ENCODE peak calls at places on chromosome 14, in four cellular contexts. J, Q, T and U are unnamed samples.

GRCh38 chr14:95480109-95480886 is 36.2 kb downstream of the SYNE3 start:
- DNase-seq in T (peak; percentile 17), Q (peak; percentile 32), J (peak; percentile 93), U (no peak)

GRCh38 chr14:75837151-75837787 is 144.5 kb downstream of the TGFB3 start:
- DNase-seq in Q (no peak), T (peak; percentile 29), J (peak; percentile 72), U (no peak)

GRCh38 chr14:91138511-91139359 is 24.9 kb downstream of the DGLUCY start:
- DNase-seq in T (peak; percentile 20), Q (peak; percentile 50), J (peak; percentile 50), U (no peak)

GRCh38 chr14:93304771-93305170 is 28.1 kb downstream of the BTBD7 start:
- DNase-seq in T (peak; percentile 23), J (peak; percentile 37), Q (no peak), U (no peak)

GRCh38 chr14:104794099-104794498 is 1.4 kb downstream of the AKT1 start:
- DNase-seq in J (peak; percentile 66), T (peak; percentile 63), Q (peak; percentile 64), U (peak; percentile 42)

GRCh38 chr14:81157431-81157830 is 63.3 kb downstream of the GTF2A1 start:
- DNase-seq in T (peak; percentile 14), J (no peak), Q (no peak), U (no peak)

GRCh38 chr14:106044515-106044914 is 518.1 kb downstream of the TMEM121 start:
- DNase-seq in Q (no peak), T (no peak), J (no peak), U (no peak)

GRCh38 chr14:105021656-105022275 is 883 bp upstream of the CDCA4 start:
- DNase-seq in T (peak; percentile 51), J (peak; percentile 45), Q (peak; percentile 47), U (no peak)

GRCh38 chr14:93713726-93714405 is 74.4 kb downstream of the PRIMA1 start:
- DNase-seq in T (no peak), Q (no peak), J (no peak), U (no peak)

GRCh38 chr14:43896044-43896443 is 611.0 kb downstream of the FSCB start:
- DNase-seq in J (no peak), Q (no peak), T (no peak), U (no peak)

GRCh38 chr14:103527408-103528157 is 1.4 kb upstream of the TRMT61A start:
- DNase-seq in T (peak; percentile 24), Q (no peak), J (peak; percentile 82), U (no peak)

GRCh38 chr14:72111921-72112320 is 179.7 kb downstream of the RGS6 start:
- DNase-seq in T (no peak), Q (no peak), J (no peak), U (no peak)

GRCh38 chr14:75047506-75047905 is 3.8 kb downstream of the MLH3 start:
- DNase-seq in J (peak; percentile 53), Q (no peak), T (no peak), U (no peak)

GRCh38 chr14:55505846-55506245 is 65.4 kb upstream of the TBPL2 start:
- DNase-seq in J (no peak), Q (no peak), T (no peak), U (no peak)

GRCh38 chr14:24892730-24893059 is 157.3 kb downstream of the STXBP6 start:
- DNase-seq in Q (no peak), T (no peak), J (no peak), U (no peak)

GRCh38 chr14:95984206-95984605 is 55.0 kb upstream of the C14orf132 start:
- DNase-seq in Q (no peak), T (no peak), J (no peak), U (no peak)

GRCh38 chr14:55073856-55074255 is 22.4 kb downstream of the MAPK1IP1L start:
- DNase-seq in J (peak; percentile 56), T (peak; percentile 49), Q (no peak), U (peak; percentile 62)

GRCh38 chr14:74034572-74034971 is 15.4 kb downstream of the BBOF1 start:
- DNase-seq in Q (no peak), T (no peak), J (no peak), U (no peak)

GRCh38 chr14:96614528-96614927 is 112.3 kb downstream of the PAPOLA start:
- DNase-seq in J (no peak), T (no peak), Q (no peak), U (no peak)

GRCh38 chr14:88962356-88962755 is 137.9 kb downstream of the TTC8 start:
- DNase-seq in J (peak; percentile 62), T (no peak), Q (no peak), U (peak; percentile 88)

GRCh38 chr14:27686137-27686536 is 1080.5 kb upstream of the FOXG1 start:
- DNase-seq in J (no peak), Q (no peak), T (no peak), U (no peak)

GRCh38 chr14:84036863-84037262 is 1493.1 kb upstream of the FLRT2 start:
- DNase-seq in T (peak; percentile 0), J (peak; percentile 47), Q (no peak), U (no peak)

GRCh38 chr14:30906752-30907658 is 32.6 kb downstream of the COCH start:
- DNase-seq in Q (no peak), J (peak; percentile 27), T (peak; percentile 34), U (no peak)

GRCh38 chr14:92105845-92106094 is 612 bp downstream of the ATXN3 start:
- DNase-seq in Q (peak; percentile 38), T (no peak), J (no peak), U (no peak)

GRCh38 chr14:102490456-102490855 is 19.1 kb downstream of the ANKRD9 start:
- DNase-seq in T (no peak), J (no peak), Q (no peak), U (no peak)

GRCh38 chr14:35254736-35255135 is 37.4 kb upstream of the PSMA6 start:
- DNase-seq in J (no peak), Q (no peak), T (peak; percentile 11), U (no peak)

GRCh38 chr14:105889666-105890473 is 363.5 kb downstream of the TMEM121 start:
- DNase-seq in Q (peak; percentile 0), T (no peak), J (no peak), U (no peak)

GRCh38 chr14:49050836-49051235 is 535.3 kb downstream of the RPS29 start:
- DNase-seq in Q (no peak), J (peak; percentile 11), T (no peak), U (no peak)

GRCh38 chr14:71994416-71994815 is 62.2 kb downstream of the RGS6 start:
- DNase-seq in J (no peak), Q (no peak), T (no peak), U (no peak)

GRCh38 chr14:33499687-33500086 is 451.2 kb downstream of the EGLN3 start:
- DNase-seq in Q (no peak), T (no peak), J (no peak), U (no peak)
- H3K4me3 ChIP-seq in Q (no peak overlapping the region), T (no peak overlapping the region), J (no peak overlapping the region), U (no peak overlapping the region)

GRCh38 chr14:62739647-62740046 is 305.6 kb downstream of the KCNH5 start:
- DNase-seq in J (no peak), Q (no peak), T (no peak), U (no peak)

GRCh38 chr14:62743569-62743968 is 301.7 kb downstream of the KCNH5 start:
- DNase-seq in T (no peak), J (no peak), Q (no peak), U (no peak)

GRCh38 chr14:62745496-62745895 is 299.8 kb downstream of the KCNH5 start:
- DNase-seq in T (peak; percentile 59), Q (no peak), J (no peak), U (no peak)

GRCh38 chr14:62743118-62743517 is 302.1 kb downstream of the KCNH5 start:
- DNase-seq in Q (no peak), J (no peak), T (no peak), U (no peak)
- H3K4me3 ChIP-seq in Q (no peak overlapping the region), J (no peak overlapping the region), T (no peak overlapping the region), U (no peak overlapping the region)

GRCh38 chr14:68285421-68286179 is 466.0 kb downstream of the RAD51B start:
- DNase-seq in T (no peak), J (peak; percentile 17), Q (no peak), U (no peak)

GRCh38 chr14:68283378-68284123 is 464.0 kb downstream of the RAD51B start:
- DNase-seq in J (no peak), Q (peak; percentile 15), T (no peak), U (no peak)

GRCh38 chr14:68284333-68284732 is 464.8 kb downstream of the RAD51B start:
- DNase-seq in T (no peak), Q (no peak), J (no peak), U (no peak)

GRCh38 chr14:68284834-68285233 is 465.3 kb downstream of the RAD51B start:
- DNase-seq in J (no peak), Q (no peak), T (no peak), U (no peak)

GRCh38 chr14:68286667-68287066 is 467.1 kb downstream of the RAD51B start:
- DNase-seq in T (peak; percentile 8), Q (no peak), J (no peak), U (peak; percentile 94)
- H3K4me3 ChIP-seq in T (no peak overlapping the region), Q (no peak overlapping the region), J (no peak overlapping the region), U (no peak overlapping the region)

DNA sequence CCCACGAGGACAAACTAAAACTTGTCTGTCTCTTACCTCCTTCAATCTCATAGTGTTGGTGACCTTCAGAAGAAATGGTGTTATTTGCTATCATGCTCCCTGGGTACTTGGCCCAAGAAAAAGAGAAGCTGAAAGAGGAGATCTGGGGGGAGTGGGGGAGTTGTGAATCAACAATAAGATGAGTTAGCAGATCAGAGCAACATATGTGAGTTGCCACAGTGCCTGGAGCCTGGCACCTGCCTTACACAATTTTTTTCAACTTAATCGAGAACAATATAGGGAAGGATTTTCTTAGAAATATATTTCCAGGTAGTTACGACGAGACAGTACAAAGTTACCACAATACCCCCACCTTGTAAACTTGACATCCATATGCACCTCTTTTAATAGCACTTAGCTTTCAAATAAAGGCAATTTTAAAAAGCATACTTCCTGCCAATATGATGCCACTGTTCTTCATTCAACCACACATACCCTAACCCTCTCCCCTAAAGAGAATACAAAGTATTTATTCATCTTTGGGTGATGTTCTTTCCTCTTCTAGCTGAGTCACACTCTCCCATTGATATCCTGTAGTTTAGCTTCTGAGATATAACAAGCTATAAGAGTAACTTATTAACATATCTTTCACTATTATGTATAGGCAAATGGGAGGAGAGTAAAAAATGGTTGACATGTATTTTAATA is 424.1 kb upstream of the OR4E1 start:
- DNase-seq in T (no peak), J (no peak), Q (no peak), U (no peak)
- H3K4me3 ChIP-seq in T (no peak overlapping the region), J (no peak overlapping the region), Q (no peak overlapping the region), U (no peak overlapping the region)